ENCODE peak calls at places on chromosomes 16 and 17, in ten cellular contexts. D is stomach; S is body of pancreas; T is AG04450; X is CD8-positive, alpha-beta T cell; O is pancreas; R is GM20000; K is IMR-90; A is transverse colon; G is neural progenitor cell. B is an unnamed sample.

GRCh38 chr17:50354198-50354597 is 8.3 kb downstream of the XYLT2 start:
- DNase-seq in T (no peak), A (no peak), S (no peak), R (no peak), O (no peak), K (no peak), X (no peak), D (peak; percentile 25), G (no peak), B (no peak)

GRCh38 chr17:29124135-29124930 is 55.9 kb downstream of the MYO18A start:
- DNase-seq in X (peak; percentile 53), R (peak; percentile 80), S (peak; percentile 36), K (peak; percentile 82), A (no peak), T (no peak), D (peak; percentile 55), G (peak; percentile 72), O (no peak), B (no peak)

GRCh38 chr17:73532441-73532901 is 111.8 kb downstream of the SDK2 start:
- DNase-seq in G (no peak), X (no peak), K (no peak), D (no peak), R (no peak), A (no peak), T (no peak), S (no peak), O (no peak), B (no peak)

GRCh38 chr16:50298591-50299507 is 32.5 kb downstream of the ADCY7 start:
- DNase-seq in S (no peak), R (no peak), T (no peak), G (no peak), X (no peak), D (no peak), K (no peak), O (no peak), A (no peak), B (peak; percentile 86)

GRCh38 chr16:2981177-2981898 is 1.1 kb upstream of the PKMYT1 start:
- DNase-seq in X (no peak), R (no peak), D (no peak), G (peak; percentile 85), O (no peak), K (no peak), T (no peak), S (no peak), A (no peak), B (no peak)

GRCh38 chr16:17555176-17555575 is 84.4 kb upstream of the XYLT1 start:
- DNase-seq in K (peak; percentile 83), R (no peak), G (no peak), X (no peak), D (no peak), A (no peak), T (peak; percentile 51), S (no peak), O (no peak), B (no peak)

GRCh38 chr17:45147581-45148182 is 593 bp upstream of the HEXIM1 start:
- DNase-seq in T (peak; percentile 89), G (peak; percentile 93), O (peak; percentile 78), R (peak; percentile 79), S (peak; percentile 80), D (peak; percentile 74), A (peak; percentile 82), K (peak; percentile 97), X (peak; percentile 82), B (peak; percentile 92)

GRCh38 chr17:73140531-73140930 is 24.3 kb upstream of the SSTR2 start:
- DNase-seq in A (no peak), S (no peak), R (no peak), D (no peak), O (no peak), K (no peak), G (no peak), X (no peak), T (no peak), B (no peak)

GRCh38 chr16:73735018-73735417 is 561.6 kb upstream of the PSMD7 start:
- DNase-seq in O (no peak), R (no peak), X (no peak), S (no peak), T (peak; percentile 37), D (no peak), A (no peak), K (peak; percentile 75), G (no peak), B (no peak)

GRCh38 chr17:20302191-20302917 is 165.0 kb downstream of the LGALS9B start:
- DNase-seq in T (no peak), D (no peak), X (no peak), S (no peak), G (no peak), A (no peak), R (no peak), K (peak; percentile 4), O (no peak), B (no peak)

GRCh38 chr17:31296156-31296555 is 883 bp downstream of the OMG start:
- DNase-seq in X (no peak), O (no peak), D (no peak), G (no peak), T (no peak), S (no peak), K (no peak), A (no peak), R (no peak), B (no peak)
- TF ChIP-seq CTCF in X (no peak), O (no peak), D (no peak), G (no peak), T (no peak), S (no peak), K (no peak), A (no peak), R (no peak), B (no peak)

GRCh38 chr16:1781758-1782407 is 488 bp downstream of the SPSB3 start:
- DNase-seq in G (peak; percentile 53), D (no peak), S (no peak), X (peak; percentile 42), O (peak; percentile 41), T (no peak), K (peak; percentile 6), A (peak; percentile 37), R (peak; percentile 67), B (peak; percentile 79)
- TF ChIP-seq CTCF in G (peak; percentile 18), D (no peak), S (peak; percentile 10), X (peak; percentile 41), O (no peak), T (peak; percentile 7), K (peak; percentile 5), A (no peak), R (no peak), B (peak; percentile 59)

DNA sequence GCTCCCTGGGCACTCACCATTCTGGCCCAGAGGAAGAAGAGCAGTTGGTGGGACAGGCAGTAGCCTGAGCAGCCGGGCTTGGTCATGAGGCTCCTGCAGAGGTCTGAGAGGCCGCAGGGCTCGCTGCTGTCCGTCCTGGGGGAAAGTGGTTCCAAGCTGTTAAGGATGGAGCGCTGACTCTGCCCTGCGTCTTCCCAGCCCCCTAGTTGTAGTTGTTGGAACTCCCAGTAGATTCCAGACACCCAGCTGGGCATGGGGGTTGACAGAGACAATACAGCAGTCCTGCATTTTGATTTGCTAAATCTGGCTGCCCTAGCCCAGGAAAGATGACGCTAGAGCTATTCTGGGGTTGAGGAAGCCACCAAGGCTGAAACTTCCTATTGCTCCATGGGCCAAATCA is 7.3 kb downstream of the C16orf89 start:
- DNase-seq in R (peak; percentile 1), X (no peak), K (no peak), G (peak; percentile 87), O (no peak), A (no peak), D (no peak), S (no peak), T (no peak), B (peak; percentile 81)
- TF ChIP-seq CTCF in R (no peak), X (no peak), K (peak; percentile 23), G (peak; percentile 61), O (no peak), A (no peak), D (no peak), S (no peak), T (peak; percentile 48), B (peak; percentile 53)

DNA sequence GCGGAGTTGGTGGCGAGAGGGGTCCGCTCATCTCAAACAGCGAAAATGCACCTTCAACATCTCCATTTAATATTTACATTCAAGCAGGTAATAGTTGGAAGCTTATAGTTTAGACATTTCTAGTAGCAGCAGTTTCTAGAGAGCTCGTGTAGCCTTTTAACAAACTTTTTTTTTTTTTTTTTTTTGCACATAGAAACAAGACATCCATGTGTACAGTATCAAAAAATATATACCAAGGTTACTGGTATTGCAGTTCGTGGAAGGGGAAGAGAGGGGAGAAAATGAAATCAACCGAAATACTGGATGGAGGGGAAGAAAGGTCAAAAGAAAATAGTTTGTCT is 6.2 kb downstream of the CBX4 start:
- DNase-seq in A (no peak), R (no peak), X (no peak), K (no peak), S (no peak), T (no peak), G (no peak), D (no peak), O (no peak), B (no peak)
- TF ChIP-seq CTCF in A (no peak), R (no peak), X (no peak), K (no peak), S (no peak), T (no peak), G (no peak), D (no peak), O (no peak), B (no peak)

GRCh38 chr17:43382776-43383175 is 16.0 kb upstream of the ARL4D start:
- DNase-seq in R (no peak), D (no peak), T (no peak), K (no peak), S (no peak), A (no peak), O (no peak), G (no peak), X (no peak), B (no peak)
- TF ChIP-seq CTCF in R (no peak), D (no peak), T (no peak), K (no peak), S (no peak), A (no peak), O (no peak), G (no peak), X (no peak), B (no peak)

GRCh38 chr16:4376820-4377572 is 5.3 kb downstream of the VASN start:
- DNase-seq in K (no peak), S (no peak), R (no peak), O (no peak), D (no peak), X (peak; percentile 24), G (no peak), A (no peak), T (no peak), B (no peak)

GRCh38 chr16:4376126-4376819 is 4.6 kb downstream of the VASN start:
- DNase-seq in O (peak; percentile 91), R (no peak), A (peak; percentile 76), S (peak; percentile 90), X (no peak), T (peak; percentile 57), G (peak; percentile 4), D (peak; percentile 96), K (peak; percentile 84), B (no peak)

GRCh38 chr16:4379001-4379688 is 7.5 kb downstream of the VASN start:
- DNase-seq in G (no peak), O (no peak), A (no peak), R (no peak), S (no peak), K (no peak), X (peak; percentile 27), T (no peak), D (no peak), B (no peak)

GRCh38 chr16:4378202-4378666 is 6.6 kb downstream of the VASN start:
- DNase-seq in R (no peak), G (no peak), X (no peak), S (no peak), D (no peak), T (no peak), A (no peak), K (no peak), O (no peak), B (no peak)

GRCh38 chr16:4377573-4378146 is 6.0 kb downstream of the VASN start:
- DNase-seq in T (no peak), G (peak; percentile 40), X (peak; percentile 32), R (no peak), K (no peak), S (no peak), D (peak; percentile 53), O (no peak), A (no peak), B (no peak)
- TF ChIP-seq CTCF in T (no peak), G (peak; percentile 36), X (no peak), R (no peak), K (no peak), S (no peak), D (no peak), O (no peak), A (no peak), B (peak; percentile 52)